ENCODE peak calls at places on chromosomes 6 and 20, in six cellular contexts. J is left ventricle myocardium superior, A is mammary epithelial cell, Z is lower leg skin, W is foreskin fibroblast, B is fibroblast of lung. E is an unnamed sample.

GRCh38 chr6:134424131-134424794 is 106.4 kb upstream of the SGK1 start:
- DNase-seq in Z (no peak), W (no peak), B (no peak), J (no peak), A (no peak), E (no peak)

GRCh38 chr6:3260772-3261517 is 2.2 kb downstream of the PSMG4 start:
- DNase-seq in W (no peak), J (peak), Z (no peak), A (no peak), B (no peak), E (no peak)

GRCh38 chr20:61230-61629 is 26.2 kb upstream of the DEFB125 start:
- DNase-seq in Z (no peak), J (no peak), A (no peak), B (no peak), W (no peak), E (no peak)

GRCh38 chr20:4076671-4077070 is 61.3 kb upstream of the RNF24 start:
- DNase-seq in B (peak), Z (no peak), J (no peak), W (peak), A (peak), E (peak)

GRCh38 chr20:18669241-18670019 is 81.6 kb downstream of the DTD1 start:
- DNase-seq in A (no peak), J (no peak), Z (no peak), B (peak), W (no peak), E (no peak)

GRCh38 chr6:74410630-74411029 is 714.6 kb downstream of the CD109 start:
- DNase-seq in Z (no peak), J (no peak), B (peak), W (no peak), A (no peak), E (no peak)

GRCh38 chr6:10205120-10205519 is 209.8 kb downstream of the TFAP2A start:
- DNase-seq in B (no peak), J (no peak), Z (no peak), W (no peak), A (no peak), E (no peak)

GRCh38 chr20:56706867-56707360 is 77.8 kb downstream of the TFAP2C start:
- DNase-seq in Z (no peak), A (peak), B (peak), W (no peak), J (no peak), E (no peak)

GRCh38 chr20:32520927-32521203 is 64.3 kb downstream of the NOL4L start:
- DNase-seq in B (no peak), J (no peak), Z (no peak), A (no peak), W (no peak), E (no peak)

GRCh38 chr6:44219815-44220784 is 3.3 kb upstream of the SLC29A1 start:
- DNase-seq in J (no peak), B (no peak), W (no peak), A (no peak), Z (no peak), E (no peak)

GRCh38 chr20:34624628-34625027 is 52.3 kb downstream of the PIGU start:
- DNase-seq in A (no peak), W (no peak), B (no peak), J (no peak), Z (no peak), E (no peak)